ENCODE peak calls at places on chromosome 19, in nine cellular contexts. Z is naive thymus-derived CD4-positive, alpha-beta T cell; S is mucosa of descending colon; K is NCI-H1092; A is BJ; F is bronchial epithelial cell; Y is T-helper 2 cell; R is activated T-helper 2 cell treated with anti-CD3 and anti-CD28 coated beads, Interferon-gamma antibody, Interleukin-2, Interleukin-4, amounts not matched to agents 10 μg/mL and 5 μg/mL and 100 μg/mL, durations not matched to agents 14 hours and 24 hours and 36 hours; N is activated T-cell treated with anti-CD3 and anti-CD28 coated beads, Interleukin-2, amount 50 U/mL, for 48 hours. V is an unnamed sample.
A peak's percentile ranks its signal among the peaks of the same experiment; 100 is the strongest.

GRCh38 chr19:11987405-11988231 is 22.8 kb downstream of the ZNF763 start:
- DNase-seq in Z (peak; percentile 89), S (peak; percentile 99), K (peak; percentile 89), A (peak; percentile 60), F (peak; percentile 85), Y (peak; percentile 92), R (peak; percentile 87), N (peak; percentile 95), V (peak; percentile 96)

GRCh38 chr19:18904334-18905057 is 8.5 kb upstream of the CERS1 start:
- DNase-seq in Z (no peak), S (no peak), K (no peak), A (no peak), F (no peak), Y (no peak), R (no peak), N (no peak), V (no peak)

GRCh38 chr19:42370068-42370520 is 20.0 kb downstream of the CNFN start:
- DNase-seq in Z (no peak), S (no peak), K (no peak), A (no peak), F (no peak), Y (no peak), R (no peak), N (no peak), V (no peak)

GRCh38 chr19:49791776-49792445 is 21.2 kb downstream of the FUZ start:
- DNase-seq in Z (no peak), S (no peak), K (no peak), A (no peak), F (no peak), Y (no peak), R (no peak), N (no peak), V (no peak)

GRCh38 chr19:54422136-54422535 is 6.9 kb downstream of the TTYH1 start:
- DNase-seq in Z (no peak), S (no peak), K (no peak), A (no peak), F (no peak), Y (no peak), R (no peak), N (no peak), V (no peak)

GRCh38 chr19:16385821-16386220 is 61.2 kb downstream of the KLF2 start:
- DNase-seq in Z (no peak), S (no peak), K (no peak), A (no peak), F (no peak), Y (no peak), R (no peak), N (no peak), V (no peak)

GRCh38 chr19:42023121-42023942 is 29.3 kb upstream of the ATP1A3 start:
- DNase-seq in Z (no peak), S (peak; percentile 35), K (no peak), A (no peak), F (peak; percentile 9), Y (no peak), R (no peak), N (peak; percentile 56), V (no peak)

GRCh38 chr19:19386373-19386869 is 19.1 kb upstream of the GATAD2A start:
- DNase-seq in Z (no peak), S (no peak), K (no peak), A (no peak), F (no peak), Y (no peak), R (no peak), N (peak; percentile 49), V (no peak)

GRCh38 chr19:7751157-7751783 is 3.9 kb upstream of the CD209 start:
- DNase-seq in Z (no peak), S (no peak), K (no peak), A (no peak), F (peak; percentile 25), Y (no peak), R (no peak), N (peak; percentile 58), V (no peak)

GRCh38 chr19:52992109-52993004 is 21.4 kb upstream of the ERVV-1 start:
- DNase-seq in Z (no peak), S (peak; percentile 34), K (no peak), A (no peak), F (no peak), Y (no peak), R (no peak), N (no peak), V (no peak)

V was measured in naive thymus-derived CD8-positive, alpha-beta T cell.